ENCODE peak calls at places on chromosomes 11 and 22, in eight cellular contexts. H is sigmoid colon; E is PC-3; C is H9; K is suprapubic skin; R is CD4-positive, CD25-positive, alpha-beta regulatory T cell; I is PC-9; N is astrocyte. O is an unnamed sample.

GRCh38 chr22:29786026-29786425 is 18.9 kb downstream of the UQCR10 start:
- DNase-seq in N (no peak), C (no peak), H (no peak), E (no peak), R (no peak), K (no peak), I (no peak), O (no peak)

GRCh38 chr11:58926695-58927094 is 12.6 kb upstream of the GLYATL1 start:
- DNase-seq in H (no peak), E (peak; percentile 46), I (no peak), R (no peak), K (no peak), C (no peak), N (peak; percentile 72), O (no peak)

GRCh38 chr11:47941907-47942558 is 38.3 kb upstream of the PTPRJ start:
- DNase-seq in H (no peak), E (no peak), I (no peak), K (no peak), C (no peak), N (no peak), R (no peak), O (no peak)

GRCh38 chr11:27215471-27216267 is 147.3 kb downstream of the CCDC34 start:
- DNase-seq in K (no peak), I (peak; percentile 63), H (no peak), C (peak; percentile 53), R (no peak), N (peak; percentile 61), E (no peak), O (peak; percentile 76)

GRCh38 chr11:69000831-69001245 is 12.2 kb downstream of the MRGPRF start:
- DNase-seq in H (peak; percentile 93), E (peak; percentile 63), K (peak; percentile 82), N (peak; percentile 77), R (no peak), I (peak; percentile 57), C (peak; percentile 19), O (peak; percentile 31)

GRCh38 chr11:558503-558902 is 2.0 kb downstream of the LMNTD2 start:
- DNase-seq in K (no peak), C (no peak), N (no peak), I (no peak), R (no peak), H (no peak), E (no peak), O (peak; percentile 74)

GRCh38 chr11:94521684-94522083 is 9.4 kb downstream of the C11orf97 start:
- DNase-seq in N (no peak), K (no peak), C (peak; percentile 30), E (peak; percentile 56), R (no peak), H (no peak), I (no peak), O (no peak)

GRCh38 chr11:6658647-6659046 is 3.0 kb upstream of the DCHS1 start:
- DNase-seq in R (no peak), K (no peak), E (no peak), C (no peak), I (no peak), H (no peak), N (no peak), O (no peak)

GRCh38 chr11:92852946-92853345 is 116.5 kb upstream of the MTNR1B start:
- DNase-seq in K (no peak), H (no peak), C (no peak), N (no peak), R (no peak), E (no peak), I (peak; percentile 6), O (peak; percentile 66)

GRCh38 chr22:39212721-39213376 is 31.9 kb downstream of the PDGFB start:
- DNase-seq in N (no peak), H (peak; percentile 40), R (no peak), K (peak; percentile 71), I (peak; percentile 93), C (peak; percentile 73), E (peak; percentile 78), O (no peak)

GRCh38 chr11:58564226-58564625 is 11.4 kb downstream of the LPXN start:
- DNase-seq in K (no peak), I (no peak), H (no peak), R (no peak), C (no peak), E (no peak), N (no peak), O (no peak)

GRCh38 chr22:49535527-49536125 is 292.0 kb downstream of the BRD1 start:
- DNase-seq in R (no peak), K (peak; percentile 75), C (no peak), E (no peak), N (no peak), H (peak; percentile 50), I (no peak), O (peak; percentile 61)

DNA sequence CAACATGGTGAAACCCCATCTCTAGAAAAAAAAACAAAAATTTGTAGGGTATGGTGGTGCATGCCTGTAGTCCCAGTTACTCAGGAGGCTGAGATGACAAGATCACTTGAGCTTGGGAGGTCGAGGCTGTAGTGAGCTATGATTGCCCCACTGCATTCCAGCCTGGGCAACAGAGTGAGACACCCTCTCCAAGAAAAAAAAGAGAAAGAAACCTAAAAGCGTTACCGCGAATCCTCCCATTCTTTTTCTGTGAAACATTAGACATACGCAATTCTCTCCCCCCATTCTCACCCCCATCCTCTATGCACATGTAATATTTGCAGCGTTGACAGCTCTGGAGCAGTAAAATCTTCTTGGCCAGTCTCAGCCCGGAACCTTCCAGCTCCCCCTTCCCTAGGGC is 2.1 kb downstream of the LRP4 start:
- DNase-seq in E (no peak), H (no peak), N (no peak), R (no peak), K (no peak), I (no peak), C (no peak), O (no peak)
- H3K27me3 ChIP-seq in E (peaks cover 15% of the 10 kb centered on the region), H (no peaks in the 10 kb centered on the region), N (no peaks in the 10 kb centered on the region), R (peaks cover 40% of the 10 kb centered on the region), K (no peaks in the 10 kb centered on the region), I (peaks cover 23% of the 10 kb centered on the region), C (no peaks in the 10 kb centered on the region), O (peaks cover 18% of the 10 kb centered on the region)

DNA sequence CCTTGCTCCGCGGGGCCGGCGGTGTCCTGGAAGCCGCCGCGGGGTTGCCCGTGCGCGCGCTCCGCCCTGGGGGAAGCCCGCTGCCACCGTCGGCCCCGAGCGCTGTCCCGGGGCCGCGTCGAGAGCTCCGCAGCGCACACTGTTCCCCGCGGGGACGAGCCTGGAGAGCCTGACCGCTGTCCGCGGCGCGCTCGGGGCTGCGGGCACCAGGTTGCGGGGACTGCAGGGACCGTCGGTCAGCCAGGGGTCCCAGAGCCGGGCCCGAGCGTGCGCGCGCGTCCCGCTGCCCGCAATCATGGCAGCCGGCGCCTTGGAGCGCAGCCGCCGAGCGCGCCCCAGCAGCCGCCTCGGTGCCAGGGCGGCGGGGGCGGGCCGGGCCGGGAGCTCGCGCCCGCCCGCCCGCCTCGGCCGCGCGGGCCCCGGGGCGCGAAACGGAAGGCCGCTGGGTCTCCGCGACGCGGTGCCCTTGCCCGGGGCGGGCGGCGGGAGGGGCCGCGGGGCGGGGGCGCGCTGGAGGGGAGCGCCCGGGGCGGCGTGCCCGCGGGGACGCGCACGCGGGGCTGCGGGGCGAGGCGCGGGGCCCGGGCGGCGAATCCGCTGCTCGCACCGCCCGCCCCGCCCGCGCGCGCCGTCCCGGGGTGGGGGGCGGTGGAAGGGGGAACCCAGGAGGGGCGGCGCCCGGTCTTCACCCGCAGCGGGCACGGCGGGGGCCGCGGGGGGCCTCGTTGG is 79.4 kb upstream of the PPARA start:
- DNase-seq in C (peak; percentile 61), R (peak; percentile 30), N (no peak), H (peak; percentile 81), K (peak; percentile 79), E (peak; percentile 70), I (peak; percentile 83), O (peak; percentile 46)
- H3K4me1 ChIP-seq in C (peaks cover 9% of the 10 kb centered on the region), R (peaks cover 24% of the 10 kb centered on the region), N (peaks cover 47% of the 10 kb centered on the region), H (peaks cover 61% of the 10 kb centered on the region), K (peaks cover 48% of the 10 kb centered on the region), E (peaks cover 31% of the 10 kb centered on the region), I (peaks cover 38% of the 10 kb centered on the region), O (peaks cover 79% of the 10 kb centered on the region)

DNA sequence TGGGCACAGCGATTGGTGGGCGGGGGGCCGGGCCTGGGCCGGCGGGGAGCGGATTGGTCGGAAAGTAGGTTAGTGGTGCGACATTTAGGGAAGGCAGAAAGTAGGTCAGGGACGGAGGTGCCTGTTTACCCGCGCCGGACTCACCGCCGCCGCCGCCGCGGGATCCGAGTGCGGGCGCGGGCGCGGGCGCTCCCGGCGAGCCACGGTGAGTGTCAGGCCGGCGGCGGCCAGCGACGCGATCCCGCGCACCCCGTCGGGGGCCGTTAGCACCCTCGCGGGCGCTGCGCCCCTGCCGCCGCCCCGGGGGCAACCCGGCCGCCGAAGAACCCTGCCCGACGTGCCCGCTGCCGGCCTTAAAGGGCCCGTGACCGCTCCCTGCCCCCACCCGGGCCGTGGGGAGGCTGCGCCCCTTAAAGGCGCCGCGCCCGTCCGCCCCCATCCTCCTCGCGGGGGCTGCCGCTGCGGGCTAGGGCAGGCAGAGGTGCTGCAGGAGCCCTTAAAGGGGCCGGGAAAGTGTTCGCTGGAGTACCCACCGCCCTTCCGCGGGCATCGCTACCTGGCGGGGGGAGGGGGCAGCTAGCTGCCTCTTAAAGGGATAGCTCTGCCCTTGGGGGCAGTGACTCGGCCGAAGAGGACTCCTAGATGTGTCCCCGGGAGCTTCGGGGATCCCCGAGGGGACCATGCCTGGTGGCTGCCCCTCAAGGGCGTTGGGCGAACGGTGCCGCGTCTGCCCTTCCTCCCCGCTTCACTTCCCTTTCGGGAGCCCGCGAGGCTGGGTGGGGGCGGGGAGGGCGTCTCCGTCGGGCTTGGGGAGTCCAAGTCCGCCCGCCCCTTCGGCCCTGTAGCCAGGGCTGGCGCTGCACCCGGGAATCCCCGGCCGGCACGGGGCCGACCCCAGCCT is at the start of gene BMAL1:
- DNase-seq in N (no peak), R (peak; percentile 59), C (peak; percentile 37), I (peak; percentile 40), H (peak; percentile 80), E (no peak), K (peak; percentile 89), O (peak; percentile 94)
- H3K27me3 ChIP-seq in N (peaks cover 20% of the 10 kb centered on the region), R (peaks cover 11% of the 10 kb centered on the region), C (peaks cover 27% of the 10 kb centered on the region), I (peaks cover 6% of the 10 kb centered on the region), H (no peaks in the 10 kb centered on the region), E (peaks cover 22% of the 10 kb centered on the region), K (no peaks in the 10 kb centered on the region), O (peaks cover 47% of the 10 kb centered on the region)

GRCh38 chr11:115266066-115266465 is 238.1 kb downstream of the CADM1 start:
- DNase-seq in C (no peak), K (no peak), N (no peak), I (no peak), E (no peak), R (no peak), H (no peak), O (no peak)

GRCh38 chr11:115267871-115268270 is 236.3 kb downstream of the CADM1 start:
- DNase-seq in C (no peak), N (peak; percentile 84), R (no peak), I (no peak), H (no peak), E (no peak), K (no peak), O (no peak)

GRCh38 chr11:115272925-115273324 is 231.3 kb downstream of the CADM1 start:
- DNase-seq in I (no peak), C (no peak), E (no peak), N (peak; percentile 60), K (no peak), H (no peak), R (no peak), O (no peak)

GRCh38 chr11:115267228-115267627 is 237.0 kb downstream of the CADM1 start:
- DNase-seq in E (no peak), R (no peak), C (no peak), I (no peak), H (no peak), K (no peak), N (no peak), O (no peak)

DNA sequence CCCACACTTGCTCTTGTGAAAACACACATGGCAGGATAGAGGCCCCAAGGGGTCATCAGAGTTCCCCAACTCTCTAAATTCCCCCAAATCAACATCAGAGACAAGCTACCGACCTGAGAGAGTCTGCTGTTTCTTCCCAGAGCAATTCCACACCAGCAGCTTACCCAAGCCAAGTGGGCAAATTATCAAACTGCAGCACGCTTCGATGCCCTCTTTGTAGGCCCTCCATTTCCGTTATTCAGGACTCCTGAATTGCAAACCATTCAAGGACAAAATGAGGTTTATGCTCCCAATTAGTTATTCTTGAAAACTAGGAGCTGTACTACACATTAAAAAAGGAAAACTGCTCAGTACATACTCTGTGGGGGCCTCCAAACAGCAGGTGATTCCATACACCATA is 235.0 kb downstream of the CADM1 start:
- DNase-seq in N (no peak), I (no peak), C (no peak), R (no peak), K (no peak), E (no peak), H (no peak), O (no peak)
- H3K4me1 ChIP-seq in N (no peaks in the 10 kb centered on the region), I (no peaks in the 10 kb centered on the region), C (peaks cover 4% of the 10 kb centered on the region), R (no peaks in the 10 kb centered on the region), K (no peaks in the 10 kb centered on the region), E (no peaks in the 10 kb centered on the region), H (peaks cover 12% of the 10 kb centered on the region), O (no peaks in the 10 kb centered on the region)